ENCODE peak calls at places on chromosomes 2 and 18, in nine cellular contexts. One of them, this sample, is unnamed.

GRCh38 chr2:234715671-234716250 is 218.9 kb upstream of the ARL4C start:
- DNase-seq in dorsolateral prefrontal cortex: no peak
- DNase-seq in AG04449: no peak
- DNase-seq in lower lobe of right lung: no peak
- DNase-seq in fibroblast of villous mesenchyme: no peak
- DNase-seq in GM12878: no peak
- DNase-seq in progenitor cell of endocrine pancreas: no peak
- DNase-seq in AG10803: no peak
- DNase-seq in colonic mucosa: no peak
- DNase-seq in this sample: no peak

GRCh38 chr2:241904011-241904718 is 34.6 kb downstream of the RTP5 start:
- DNase-seq in dorsolateral prefrontal cortex: no peak
- DNase-seq in AG04449: no peak
- DNase-seq in lower lobe of right lung: peak; percentile 20
- DNase-seq in fibroblast of villous mesenchyme: no peak
- DNase-seq in GM12878: no peak
- DNase-seq in progenitor cell of endocrine pancreas: no peak
- DNase-seq in AG10803: no peak
- DNase-seq in colonic mucosa: no peak
- DNase-seq in this sample: no peak

GRCh38 chr2:161239416-161240109 is 68.7 kb upstream of the PSMD14 start:
- DNase-seq in dorsolateral prefrontal cortex: no peak
- DNase-seq in AG04449: no peak
- DNase-seq in lower lobe of right lung: peak; percentile 46
- DNase-seq in fibroblast of villous mesenchyme: no peak
- DNase-seq in GM12878: no peak
- DNase-seq in progenitor cell of endocrine pancreas: no peak
- DNase-seq in AG10803: no peak
- DNase-seq in colonic mucosa: no peak
- DNase-seq in this sample: peak; percentile 14

GRCh38 chr2:188983427-188984101 is 9.4 kb downstream of the COL3A1 start:
- DNase-seq in dorsolateral prefrontal cortex: no peak
- DNase-seq in AG04449: no peak
- DNase-seq in lower lobe of right lung: no peak
- DNase-seq in fibroblast of villous mesenchyme: peak; percentile 66
- DNase-seq in GM12878: no peak
- DNase-seq in progenitor cell of endocrine pancreas: no peak
- DNase-seq in AG10803: peak; percentile 97
- DNase-seq in colonic mucosa: no peak
- DNase-seq in this sample: no peak

GRCh38 chr2:54879598-54880355 is 156.3 kb downstream of the EML6 start:
- DNase-seq in dorsolateral prefrontal cortex: no peak
- DNase-seq in AG04449: no peak
- DNase-seq in lower lobe of right lung: no peak
- DNase-seq in fibroblast of villous mesenchyme: no peak
- DNase-seq in GM12878: no peak
- DNase-seq in progenitor cell of endocrine pancreas: no peak
- DNase-seq in AG10803: no peak
- DNase-seq in colonic mucosa: peak; percentile 53
- DNase-seq in this sample: no peak

GRCh38 chr2:221377061-221377460 is 195.0 kb downstream of the EPHA4 start:
- DNase-seq in dorsolateral prefrontal cortex: no peak
- DNase-seq in AG04449: no peak
- DNase-seq in lower lobe of right lung: no peak
- DNase-seq in fibroblast of villous mesenchyme: no peak
- DNase-seq in GM12878: no peak
- DNase-seq in progenitor cell of endocrine pancreas: no peak
- DNase-seq in AG10803: peak; percentile 73
- DNase-seq in colonic mucosa: no peak
- DNase-seq in this sample: no peak

GRCh38 chr2:121489284-121489683 is 41.4 kb upstream of the RNU4ATAC start:
- DNase-seq in dorsolateral prefrontal cortex: no peak
- DNase-seq in AG04449: no peak
- DNase-seq in lower lobe of right lung: no peak
- DNase-seq in fibroblast of villous mesenchyme: peak; percentile 65
- DNase-seq in GM12878: peak; percentile 12
- DNase-seq in progenitor cell of endocrine pancreas: no peak
- DNase-seq in AG10803: no peak
- DNase-seq in colonic mucosa: no peak
- DNase-seq in this sample: no peak

GRCh38 chr2:10909050-10909995 is 2.4 kb upstream of the KCNF1 start:
- DNase-seq in dorsolateral prefrontal cortex: no peak
- DNase-seq in AG04449: no peak
- DNase-seq in lower lobe of right lung: no peak
- DNase-seq in fibroblast of villous mesenchyme: no peak
- DNase-seq in GM12878: no peak
- DNase-seq in progenitor cell of endocrine pancreas: peak; percentile 41
- DNase-seq in AG10803: no peak
- DNase-seq in colonic mucosa: no peak
- DNase-seq in this sample: peak; percentile 70

GRCh38 chr2:133561045-133561852 is 7.0 kb downstream of the NCKAP5 start:
- DNase-seq in dorsolateral prefrontal cortex: peak; percentile 36
- DNase-seq in AG04449: peak; percentile 57
- DNase-seq in lower lobe of right lung: no peak
- DNase-seq in fibroblast of villous mesenchyme: peak; percentile 76
- DNase-seq in GM12878: no peak
- DNase-seq in progenitor cell of endocrine pancreas: no peak
- DNase-seq in AG10803: peak; percentile 81
- DNase-seq in colonic mucosa: peak; percentile 25
- DNase-seq in this sample: no peak

GRCh38 chr18:500556-501405 is at the start of gene COLEC12:
- DNase-seq in dorsolateral prefrontal cortex: no peak
- DNase-seq in AG04449: no peak
- DNase-seq in lower lobe of right lung: peak; percentile 75
- DNase-seq in fibroblast of villous mesenchyme: peak; percentile 19
- DNase-seq in GM12878: no peak
- DNase-seq in progenitor cell of endocrine pancreas: peak; percentile 42
- DNase-seq in AG10803: peak; percentile 34
- DNase-seq in colonic mucosa: no peak
- DNase-seq in this sample: peak; percentile 61

GRCh38 chr2:152646775-152647174 is 70.5 kb downstream of the PRPF40A start:
- DNase-seq in dorsolateral prefrontal cortex: no peak
- DNase-seq in AG04449: peak; percentile 82
- DNase-seq in lower lobe of right lung: no peak
- DNase-seq in fibroblast of villous mesenchyme: peak; percentile 67
- DNase-seq in GM12878: no peak
- DNase-seq in progenitor cell of endocrine pancreas: no peak
- DNase-seq in AG10803: peak; percentile 90
- DNase-seq in colonic mucosa: no peak
- DNase-seq in this sample: no peak

GRCh38 chr2:43455735-43456642 is 139.8 kb downstream of the THADA start:
- DNase-seq in dorsolateral prefrontal cortex: no peak
- DNase-seq in AG04449: no peak
- DNase-seq in lower lobe of right lung: no peak
- DNase-seq in fibroblast of villous mesenchyme: peak; percentile 91
- DNase-seq in GM12878: peak; percentile 35
- DNase-seq in progenitor cell of endocrine pancreas: no peak
- DNase-seq in AG10803: peak; percentile 39
- DNase-seq in colonic mucosa: no peak
- DNase-seq in this sample: no peak

GRCh38 chr2:224145751-224146355 is 106.8 kb upstream of the SERPINE2 start:
- DNase-seq in dorsolateral prefrontal cortex: no peak
- DNase-seq in AG04449: peak; percentile 47
- DNase-seq in lower lobe of right lung: no peak
- DNase-seq in fibroblast of villous mesenchyme: peak; percentile 86
- DNase-seq in GM12878: no peak
- DNase-seq in progenitor cell of endocrine pancreas: no peak
- DNase-seq in AG10803: peak; percentile 92
- DNase-seq in colonic mucosa: peak; percentile 62
- DNase-seq in this sample: no peak

GRCh38 chr2:128564551-128564950 is 245.9 kb upstream of the HS6ST1 start:
- DNase-seq in dorsolateral prefrontal cortex: no peak
- DNase-seq in AG04449: no peak
- DNase-seq in lower lobe of right lung: no peak
- DNase-seq in fibroblast of villous mesenchyme: no peak
- DNase-seq in GM12878: no peak
- DNase-seq in progenitor cell of endocrine pancreas: no peak
- DNase-seq in AG10803: no peak
- DNase-seq in colonic mucosa: no peak
- DNase-seq in this sample: no peak

GRCh38 chr2:75646090-75646582 is 447 bp upstream of the MRPL19 start:
- DNase-seq in dorsolateral prefrontal cortex: no peak
- DNase-seq in AG04449: no peak
- DNase-seq in lower lobe of right lung: no peak
- DNase-seq in fibroblast of villous mesenchyme: no peak
- DNase-seq in GM12878: no peak
- DNase-seq in progenitor cell of endocrine pancreas: no peak
- DNase-seq in AG10803: no peak
- DNase-seq in colonic mucosa: peak; percentile 19
- DNase-seq in this sample: no peak

GRCh38 chr2:75646583-75647425 is at the start of gene MRPL19:
- DNase-seq in dorsolateral prefrontal cortex: peak; percentile 94
- DNase-seq in AG04449: peak; percentile 60
- DNase-seq in lower lobe of right lung: peak; percentile 84
- DNase-seq in fibroblast of villous mesenchyme: peak; percentile 94
- DNase-seq in GM12878: peak; percentile 70
- DNase-seq in progenitor cell of endocrine pancreas: peak; percentile 63
- DNase-seq in AG10803: peak; percentile 93
- DNase-seq in colonic mucosa: peak; percentile 92
- DNase-seq in this sample: peak; percentile 75

GRCh38 chr2:75643980-75644379 is 2.6 kb upstream of the MRPL19 start:
- DNase-seq in dorsolateral prefrontal cortex: no peak
- DNase-seq in AG04449: no peak
- DNase-seq in lower lobe of right lung: no peak
- DNase-seq in fibroblast of villous mesenchyme: no peak
- DNase-seq in GM12878: no peak
- DNase-seq in progenitor cell of endocrine pancreas: no peak
- DNase-seq in AG10803: no peak
- DNase-seq in colonic mucosa: no peak
- DNase-seq in this sample: no peak

GRCh38 chr2:75645643-75646042 is 940 bp upstream of the MRPL19 start:
- DNase-seq in dorsolateral prefrontal cortex: no peak
- DNase-seq in AG04449: no peak
- DNase-seq in lower lobe of right lung: no peak
- DNase-seq in fibroblast of villous mesenchyme: no peak
- DNase-seq in GM12878: no peak
- DNase-seq in progenitor cell of endocrine pancreas: no peak
- DNase-seq in AG10803: no peak
- DNase-seq in colonic mucosa: no peak
- DNase-seq in this sample: no peak

GRCh38 chr2:75647771-75648170 is 1.2 kb downstream of the MRPL19 start:
- DNase-seq in dorsolateral prefrontal cortex: no peak
- DNase-seq in AG04449: no peak
- DNase-seq in lower lobe of right lung: no peak
- DNase-seq in fibroblast of villous mesenchyme: no peak
- DNase-seq in GM12878: no peak
- DNase-seq in progenitor cell of endocrine pancreas: no peak
- DNase-seq in AG10803: no peak
- DNase-seq in colonic mucosa: no peak
- DNase-seq in this sample: no peak
- TF ChIP-seq CTCF in dorsolateral prefrontal cortex: no peak
- TF ChIP-seq CTCF in AG04449: no peak
- TF ChIP-seq CTCF in lower lobe of right lung: no peak
- TF ChIP-seq CTCF in fibroblast of villous mesenchyme: no peak
- TF ChIP-seq CTCF in GM12878: no peak
- TF ChIP-seq CTCF in progenitor cell of endocrine pancreas: no peak
- TF ChIP-seq CTCF in AG10803: no peak
- TF ChIP-seq CTCF in colonic mucosa: no peak
- TF ChIP-seq CTCF in this sample: no peak

DNA sequence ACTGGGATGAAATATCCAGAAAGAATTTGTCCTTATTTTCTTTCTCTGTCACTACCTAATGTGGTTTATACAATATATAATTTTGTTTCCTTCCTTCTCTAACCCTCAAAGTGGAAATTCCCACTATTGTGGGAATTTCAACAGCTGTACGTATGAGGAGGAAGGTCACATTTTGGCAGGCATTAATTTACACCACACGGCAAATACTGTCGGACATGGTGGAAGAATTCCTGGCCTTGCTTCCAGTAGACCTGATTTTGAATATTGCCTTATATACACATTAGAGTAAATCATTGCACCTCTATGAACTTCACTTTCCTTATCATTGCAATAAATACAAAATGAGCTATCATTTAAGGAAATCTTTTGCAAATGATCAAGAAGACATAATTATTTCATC is 358.1 kb upstream of the ETAA1 start:
- DNase-seq in dorsolateral prefrontal cortex: no peak
- DNase-seq in AG04449: no peak
- DNase-seq in lower lobe of right lung: no peak
- DNase-seq in fibroblast of villous mesenchyme: no peak
- DNase-seq in GM12878: no peak
- DNase-seq in progenitor cell of endocrine pancreas: no peak
- DNase-seq in AG10803: no peak
- DNase-seq in colonic mucosa: no peak
- DNase-seq in this sample: no peak
- TF ChIP-seq CTCF in dorsolateral prefrontal cortex: no peak
- TF ChIP-seq CTCF in AG04449: no peak
- TF ChIP-seq CTCF in lower lobe of right lung: no peak
- TF ChIP-seq CTCF in fibroblast of villous mesenchyme: no peak
- TF ChIP-seq CTCF in GM12878: no peak
- TF ChIP-seq CTCF in progenitor cell of endocrine pancreas: no peak
- TF ChIP-seq CTCF in AG10803: no peak
- TF ChIP-seq CTCF in colonic mucosa: no peak
- TF ChIP-seq CTCF in this sample: no peak

GRCh38 chr2:66017763-66018162 is 417.2 kb upstream of the MEIS1 start:
- DNase-seq in dorsolateral prefrontal cortex: no peak
- DNase-seq in AG04449: no peak
- DNase-seq in lower lobe of right lung: no peak
- DNase-seq in fibroblast of villous mesenchyme: no peak
- DNase-seq in GM12878: no peak
- DNase-seq in progenitor cell of endocrine pancreas: no peak
- DNase-seq in AG10803: no peak
- DNase-seq in colonic mucosa: no peak
- DNase-seq in this sample: no peak

GRCh38 chr2:66014450-66014849 is 420.5 kb upstream of the MEIS1 start:
- DNase-seq in dorsolateral prefrontal cortex: no peak
- DNase-seq in AG04449: no peak
- DNase-seq in lower lobe of right lung: no peak
- DNase-seq in fibroblast of villous mesenchyme: no peak
- DNase-seq in GM12878: no peak
- DNase-seq in progenitor cell of endocrine pancreas: no peak
- DNase-seq in AG10803: no peak
- DNase-seq in colonic mucosa: no peak
- DNase-seq in this sample: no peak

GRCh38 chr2:66013456-66013855 is 421.5 kb upstream of the MEIS1 start:
- DNase-seq in dorsolateral prefrontal cortex: no peak
- DNase-seq in AG04449: no peak
- DNase-seq in lower lobe of right lung: no peak
- DNase-seq in fibroblast of villous mesenchyme: no peak
- DNase-seq in GM12878: no peak
- DNase-seq in progenitor cell of endocrine pancreas: no peak
- DNase-seq in AG10803: no peak
- DNase-seq in colonic mucosa: no peak
- DNase-seq in this sample: no peak
- TF ChIP-seq CTCF in dorsolateral prefrontal cortex: no peak
- TF ChIP-seq CTCF in AG04449: no peak
- TF ChIP-seq CTCF in lower lobe of right lung: no peak
- TF ChIP-seq CTCF in fibroblast of villous mesenchyme: peak; percentile 13
- TF ChIP-seq CTCF in GM12878: peak; percentile 41
- TF ChIP-seq CTCF in progenitor cell of endocrine pancreas: peak; percentile 8
- TF ChIP-seq CTCF in AG10803: peak; percentile 22
- TF ChIP-seq CTCF in colonic mucosa: no peak
- TF ChIP-seq CTCF in this sample: no peak

GRCh38 chr2:26471766-26472706 is 5.9 kb downstream of the OTOF start:
- DNase-seq in dorsolateral prefrontal cortex: no peak
- DNase-seq in AG04449: no peak
- DNase-seq in lower lobe of right lung: no peak
- DNase-seq in fibroblast of villous mesenchyme: no peak
- DNase-seq in GM12878: no peak
- DNase-seq in progenitor cell of endocrine pancreas: no peak
- DNase-seq in AG10803: no peak
- DNase-seq in colonic mucosa: no peak
- DNase-seq in this sample: no peak
- TF ChIP-seq CTCF in dorsolateral prefrontal cortex: no peak
- TF ChIP-seq CTCF in AG04449: no peak
- TF ChIP-seq CTCF in lower lobe of right lung: no peak
- TF ChIP-seq CTCF in fibroblast of villous mesenchyme: no peak
- TF ChIP-seq CTCF in GM12878: no peak
- TF ChIP-seq CTCF in progenitor cell of endocrine pancreas: peak; percentile 9
- TF ChIP-seq CTCF in AG10803: no peak
- TF ChIP-seq CTCF in colonic mucosa: no peak
- TF ChIP-seq CTCF in this sample: peak; percentile 36

This sample was measured in endothelial cell.